ENCODE peak calls at places on chromosome X, in four cellular contexts. D is mucosa of descending colon, M is cardiac muscle cell, R is left lung. X is an unnamed sample.
A peak's percentile ranks its signal among the peaks of the same experiment; 100 is the strongest.

GRCh38 chrX:68999351-68999750 is 165.9 kb downstream of the PJA1 start:
- DNase-seq in R (no peak), M (no peak), D (no peak), X (no peak)

GRCh38 chrX:11768039-11768438 is 10.0 kb downstream of the MSL3 start:
- DNase-seq in D (no peak), M (no peak), R (no peak), X (no peak)

GRCh38 chrX:133414399-133415275 is 652 bp downstream of the GPC4 start:
- DNase-seq in D (peak; percentile 51), M (peak; percentile 70), R (peak; percentile 73), X (peak; percentile 41)

GRCh38 chrX:136961594-136962135 is 72.1 kb downstream of the GPR101 start:
- DNase-seq in D (no peak), M (no peak), R (no peak), X (no peak)

GRCh38 chrX:23773601-23774175 is 9.3 kb upstream of the SAT1 start:
- DNase-seq in R (no peak), D (no peak), M (no peak), X (no peak)

GRCh38 chrX:142266417-142266816 is 61.3 kb upstream of the MAGEC2 start:
- DNase-seq in R (no peak), M (no peak), D (no peak), X (no peak)

GRCh38 chrX:72121381-72121780 is 10.3 kb downstream of the RTL5 start:
- DNase-seq in R (peak; percentile 81), M (no peak), D (peak; percentile 65), X (no peak)

GRCh38 chrX:150465856-150466775 is 102.3 kb upstream of the MTM1 start:
- DNase-seq in R (no peak), M (no peak), D (no peak), X (no peak)

GRCh38 chrX:118383120-118383519 is 37.2 kb downstream of the WDR44 start:
- DNase-seq in R (no peak), D (no peak), M (no peak), X (no peak)

GRCh38 chrX:151902813-151903591 is 9.7 kb upstream of the MAGEA4 start:
- DNase-seq in M (no peak), D (no peak), R (no peak), X (no peak)

GRCh38 chrX:9598344-9598743 is 133.5 kb downstream of the TBL1X start:
- DNase-seq in D (no peak), R (no peak), M (no peak), X (peak; percentile 60)

GRCh38 chrX:72029473-72030411 is 102.0 kb downstream of the RTL5 start:
- DNase-seq in D (no peak), R (no peak), M (peak; percentile 80), X (peak; percentile 7)

GRCh38 chrX:138026211-138026610 is 460.3 kb downstream of the ZIC3 start:
- DNase-seq in R (no peak), M (peak; percentile 23), D (no peak), X (no peak)

GRCh38 chrX:34915463-34916225 is 27.0 kb upstream of the FAM47B start:
- DNase-seq in D (no peak), M (peak; percentile 24), R (no peak), X (no peak)
- H3K9me3 ChIP-seq in D (no peaks in the 10 kb centered on the region), M (no peaks in the 10 kb centered on the region), R (no peaks in the 10 kb centered on the region), X (no peaks in the 10 kb centered on the region)

GRCh38 chrX:47208108-47208507 is 10.4 kb upstream of the CDK16 start:
- DNase-seq in M (no peak), D (no peak), R (no peak), X (no peak)

GRCh38 chrX:47206316-47206715 is 12.2 kb upstream of the CDK16 start:
- DNase-seq in D (no peak), R (no peak), M (no peak), X (no peak)

GRCh38 chrX:47212381-47213293 is 5.8 kb upstream of the CDK16 start:
- DNase-seq in D (no peak), M (no peak), R (no peak), X (no peak)

GRCh38 chrX:47210661-47211425 is 7.6 kb upstream of the CDK16 start:
- DNase-seq in R (no peak), M (no peak), D (no peak), X (no peak)

GRCh38 chrX:47209508-47210238 is 8.8 kb upstream of the CDK16 start:
- DNase-seq in M (no peak), R (no peak), D (no peak), X (no peak)
- H3K4me3 ChIP-seq in M (no peak overlapping the region), R (no peak overlapping the region), D (no peak overlapping the region), X (no peak overlapping the region)

GRCh38 chrX:19804168-19804567 is 83.2 kb downstream of the SH3KBP1 start:
- DNase-seq in D (no peak), R (no peak), M (no peak), X (no peak)
- H3K9me3 ChIP-seq in D (no peaks in the 10 kb centered on the region), R (no peaks in the 10 kb centered on the region), M (no peaks in the 10 kb centered on the region), X (no peaks in the 10 kb centered on the region)

DNA sequence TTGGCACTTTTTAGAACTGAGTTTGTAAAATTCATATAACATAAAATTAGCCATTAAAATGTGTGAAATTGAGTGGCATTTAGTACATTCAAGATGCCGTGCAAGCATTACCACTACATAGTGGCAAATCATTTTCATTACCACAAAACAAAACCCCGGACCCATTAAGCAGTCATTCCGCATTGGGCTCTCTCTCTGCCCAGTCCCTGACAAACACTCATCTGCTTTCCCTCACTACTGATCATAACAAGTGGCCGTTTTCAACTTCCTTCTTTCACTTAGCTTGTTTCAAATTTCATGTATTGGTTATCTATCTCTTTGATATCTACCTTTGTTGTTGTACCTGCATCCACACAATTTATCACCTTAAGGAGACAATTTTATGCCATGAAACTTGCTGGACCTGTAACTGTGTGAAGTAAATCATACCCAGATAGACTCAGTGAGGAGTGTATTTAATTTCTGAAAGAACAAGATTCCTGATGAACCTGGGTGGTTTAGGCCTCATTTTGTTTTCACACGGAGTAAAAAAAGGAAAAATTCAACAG is 202.1 kb downstream of the OR13H1 start:
- DNase-seq in D (no peak), M (no peak), R (no peak), X (no peak)
- H3K4me3 ChIP-seq in D (no peak overlapping the region), M (no peak overlapping the region), R (peak overlapping the region; percentile 26), X (no peak overlapping the region)

GRCh38 chrX:29922607-29923006 is 292.8 kb upstream of the MAGEB2 start:
- DNase-seq in M (no peak), R (no peak), D (no peak), X (no peak)

GRCh38 chrX:29926659-29927058 is 288.7 kb upstream of the MAGEB2 start:
- DNase-seq in R (no peak), D (no peak), M (no peak), X (no peak)

DNA sequence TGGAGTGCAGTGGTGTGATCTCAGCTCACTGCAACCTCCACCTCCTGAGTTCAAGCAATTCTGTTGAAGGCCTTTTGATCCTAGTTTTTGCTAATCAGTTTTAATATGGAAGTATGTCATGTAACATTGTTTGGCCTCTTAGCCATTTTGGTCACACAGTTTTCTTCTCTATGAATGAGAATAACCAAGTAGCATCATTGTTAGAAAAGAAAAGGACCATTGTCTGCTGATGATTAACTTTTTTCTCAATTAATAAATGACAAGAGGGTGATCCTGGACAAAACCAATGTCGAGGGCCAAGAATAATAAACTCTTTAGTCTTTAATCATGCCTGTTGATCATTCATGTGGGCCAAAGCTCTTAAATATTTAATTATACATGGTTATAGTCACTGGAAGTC is 289.3 kb upstream of the MAGEB2 start:
- DNase-seq in D (no peak), R (no peak), M (no peak), X (no peak)
- H3K9me3 ChIP-seq in D (no peaks in the 10 kb centered on the region), R (no peaks in the 10 kb centered on the region), M (no peaks in the 10 kb centered on the region), X (no peaks in the 10 kb centered on the region)

GRCh38 chrX:88526385-88526784 is 220.6 kb upstream of the CPXCR1 start:
- DNase-seq in D (no peak), R (no peak), M (no peak), X (no peak)
- H3K4me3 ChIP-seq in D (no peak overlapping the region), R (no peak overlapping the region), M (no peak overlapping the region), X (no peak overlapping the region)

GRCh38 chrX:18575744-18576143 is 96.2 kb downstream of the RS1 start:
- DNase-seq in D (no peak), R (no peak), M (no peak), X (no peak)

GRCh38 chrX:18573556-18573955 is 98.4 kb downstream of the RS1 start:
- DNase-seq in D (no peak), R (no peak), M (no peak), X (no peak)

GRCh38 chrX:18577400-18577799 is 94.5 kb downstream of the RS1 start:
- DNase-seq in D (no peak), R (no peak), M (no peak), X (no peak)

GRCh38 chrX:18579495-18579894 is 92.4 kb downstream of the RS1 start:
- DNase-seq in M (no peak), R (no peak), D (no peak), X (no peak)

GRCh38 chrX:18574591-18574990 is 97.3 kb downstream of the RS1 start:
- DNase-seq in M (no peak), D (no peak), R (no peak), X (peak; percentile 7)
- H3K9me3 ChIP-seq in M (no peaks in the 10 kb centered on the region), D (no peaks in the 10 kb centered on the region), R (no peaks in the 10 kb centered on the region), X (no peaks in the 10 kb centered on the region)

GRCh38 chrX:46601283-46601682 is 27.7 kb downstream of the CHST7 start:
- DNase-seq in R (no peak), M (no peak), D (no peak), X (no peak)
- H3K4me3 ChIP-seq in R (no peak overlapping the region), M (no peak overlapping the region), D (no peak overlapping the region), X (no peak overlapping the region)

GRCh38 chrX:39304746-39305145 is 503.5 kb downstream of the MID1IP1 start:
- DNase-seq in M (no peak), R (no peak), D (no peak), X (no peak)

GRCh38 chrX:39299615-39300014 is 498.4 kb downstream of the MID1IP1 start:
- DNase-seq in R (no peak), D (no peak), M (no peak), X (no peak)

GRCh38 chrX:39301041-39301440 is 499.8 kb downstream of the MID1IP1 start:
- DNase-seq in D (no peak), M (no peak), R (no peak), X (no peak)

GRCh38 chrX:39298821-39299220 is 497.6 kb downstream of the MID1IP1 start:
- DNase-seq in D (no peak), R (no peak), M (no peak), X (no peak)

DNA sequence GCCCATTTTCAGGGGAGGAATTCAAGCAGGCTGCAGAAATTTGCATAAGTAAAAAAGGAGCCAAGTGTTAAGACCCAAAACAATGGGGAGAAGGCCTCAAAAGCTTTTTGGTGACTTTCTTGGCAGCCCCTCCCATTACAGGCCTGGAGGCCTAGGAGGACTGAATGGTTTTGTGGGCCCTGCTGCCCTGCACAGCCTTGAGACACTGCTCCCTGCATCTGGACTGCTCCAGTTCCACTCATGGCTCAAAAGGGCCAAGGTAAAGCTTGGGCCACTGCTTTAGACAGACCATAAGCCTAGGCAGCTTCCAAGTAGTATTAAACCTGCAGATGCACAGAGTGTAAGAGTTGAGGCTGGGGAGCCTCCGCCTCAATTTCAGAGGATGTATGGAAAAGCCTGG is 501.6 kb downstream of the MID1IP1 start:
- DNase-seq in R (no peak), D (no peak), M (no peak), X (no peak)
- H3K9me3 ChIP-seq in R (peaks cover 9% of the 10 kb centered on the region), D (peaks cover 9% of the 10 kb centered on the region), M (no peaks in the 10 kb centered on the region), X (no peaks in the 10 kb centered on the region)